ENCODE peak calls at places on chromosomes 6 and 20, in nine cellular contexts. M is adrenal gland, R is IMR-90, V is WTC11, P is astrocyte of the spinal cord, S is fibroblast of pulmonary artery, X is mammary epithelial cell, H is GM23338, O is GM10248. G is an unnamed sample.

GRCh38 chr20:22810626-22811559 is 224.2 kb upstream of the SSTR4 start:
- DNase-seq in M (no peak), R (no peak), V (no peak), P (no peak), S (no peak), X (no peak), H (no peak), O (no peak), G (no peak)

GRCh38 chr20:52410182-52410647 is 218.6 kb upstream of the ZFP64 start:
- DNase-seq in M (no peak), R (peak), V (no peak), P (no peak), S (peak), X (no peak), H (no peak), O (no peak), G (peak)

GRCh38 chr6:46440133-46440532 is 51.1 kb downstream of the RCAN2 start:
- DNase-seq in M (no peak), R (peak), V (no peak), P (peak), S (peak), X (no peak), H (no peak), O (no peak), G (no peak)

GRCh38 chr6:132205946-132206345 is 195.3 kb downstream of the MOXD1 start:
- DNase-seq in M (no peak), R (peak), V (no peak), P (peak), S (no peak), X (no peak), H (no peak), O (no peak), G (no peak)

GRCh38 chr6:166929534-166930189 is 26.7 kb downstream of the RNASET2 start:
- DNase-seq in M (no peak), R (no peak), V (no peak), P (no peak), S (no peak), X (no peak), H (no peak), O (no peak), G (no peak)

GRCh38 chr6:114167583-114168576 is 174.9 kb downstream of the HS3ST5 start:
- DNase-seq in M (no peak), R (no peak), V (no peak), P (no peak), S (no peak), X (no peak), H (no peak), O (no peak), G (no peak)

GRCh38 chr20:3842332-3842930 is 4.2 kb upstream of the MAVS start:
- DNase-seq in M (no peak), R (no peak), V (no peak), P (no peak), S (no peak), X (no peak), H (no peak), O (peak), G (no peak)

GRCh38 chr20:19431308-19431685 is 218.9 kb downstream of the SLC24A3 start:
- DNase-seq in M (no peak), R (no peak), V (no peak), P (no peak), S (no peak), X (no peak), H (no peak), O (no peak), G (no peak)

GRCh38 chr6:31631681-31632278 is 11.3 kb downstream of the PRRC2A start:
- DNase-seq in M (no peak), R (no peak), V (no peak), P (no peak), S (no peak), X (no peak), H (no peak), O (no peak), G (no peak)

GRCh38 chr6:169141706-169142705 is 111.6 kb downstream of the THBS2 start:
- DNase-seq in M (no peak), R (peak), V (no peak), P (no peak), S (peak), X (no peak), H (no peak), O (no peak), G (no peak)

GRCh38 chr6:17242087-17242486 is 39.1 kb upstream of the RBM24 start:
- DNase-seq in M (no peak), R (no peak), V (no peak), P (no peak), S (no peak), X (no peak), H (no peak), O (no peak), G (no peak)

GRCh38 chr6:152950240-152950639 is 32.6 kb downstream of the FBXO5 start:
- DNase-seq in M (no peak), R (no peak), V (no peak), P (no peak), S (no peak), X (no peak), H (no peak), O (no peak), G (no peak)

GRCh38 chr6:148530394-148530923 is 187.8 kb downstream of the SASH1 start:
- DNase-seq in M (no peak), R (peak), V (no peak), P (peak), S (peak), X (no peak), H (peak), O (peak), G (no peak)

GRCh38 chr6:117298941-117299340 is 33.6 kb downstream of the VGLL2 start:
- DNase-seq in M (no peak), R (no peak), V (no peak), P (no peak), S (no peak), X (no peak), H (no peak), O (no peak), G (no peak)

GRCh38 chr20:21503345-21503744 is 10.5 kb downstream of the NKX2-2 start:
- DNase-seq in M (no peak), R (peak), V (no peak), P (peak), S (no peak), X (peak), H (no peak), O (peak), G (no peak)

GRCh38 chr6:6905961-6906518 is 201.7 kb upstream of the RREB1 start:
- DNase-seq in M (no peak), R (no peak), V (no peak), P (no peak), S (no peak), X (no peak), H (no peak), O (no peak), G (no peak)

GRCh38 chr6:130020106-130020851 is 1.9 kb downstream of the L3MBTL3 start:
- DNase-seq in M (peak), R (no peak), V (no peak), P (peak), S (peak), X (peak), H (peak), O (peak), G (peak)

DNA sequence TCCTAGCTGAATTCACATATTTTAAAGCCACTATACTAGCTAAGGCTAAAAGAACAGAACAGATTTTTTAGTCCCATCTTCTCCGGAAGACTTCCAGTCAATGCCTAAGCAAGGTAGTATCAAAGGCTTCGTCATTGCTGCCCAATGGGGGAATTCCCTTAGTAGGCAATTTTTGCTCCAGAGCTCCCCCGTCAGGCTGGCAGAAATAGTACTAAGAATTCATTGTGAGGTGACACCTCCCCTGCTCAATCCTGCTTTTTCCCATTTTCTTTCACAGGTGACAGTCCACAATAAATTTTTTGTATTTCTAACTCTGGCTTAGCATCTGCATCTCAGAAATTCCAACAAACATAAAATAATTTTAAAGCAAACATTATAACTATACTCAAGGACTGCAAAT is 52.8 kb upstream of the SRSF6 start:
- DNase-seq in M (no peak), R (no peak), V (peak), P (no peak), S (peak), X (peak), H (peak), O (peak), G (no peak)
- TF ChIP-seq CTCF in M (no peak), R (peak), V (peak), P (peak), S (peak), X (peak), H (no peak), O (peak), G (no peak)

GRCh38 chr6:29791162-29791561 is 36.5 kb upstream of the HLA-G start:
- DNase-seq in M (no peak), R (peak), V (no peak), P (peak), S (no peak), X (peak), H (no peak), O (no peak), G (no peak)

GRCh38 chr6:29793796-29794195 is 33.8 kb upstream of the HLA-G start:
- DNase-seq in M (no peak), R (no peak), V (no peak), P (no peak), S (no peak), X (no peak), H (no peak), O (no peak), G (no peak)

GRCh38 chr6:29793036-29793356 is 34.6 kb upstream of the HLA-G start:
- DNase-seq in M (no peak), R (no peak), V (no peak), P (no peak), S (no peak), X (no peak), H (no peak), O (no peak), G (no peak)

GRCh38 chr6:29791786-29792122 is 35.9 kb upstream of the HLA-G start:
- DNase-seq in M (no peak), R (no peak), V (peak), P (no peak), S (no peak), X (peak), H (no peak), O (no peak), G (no peak)

DNA sequence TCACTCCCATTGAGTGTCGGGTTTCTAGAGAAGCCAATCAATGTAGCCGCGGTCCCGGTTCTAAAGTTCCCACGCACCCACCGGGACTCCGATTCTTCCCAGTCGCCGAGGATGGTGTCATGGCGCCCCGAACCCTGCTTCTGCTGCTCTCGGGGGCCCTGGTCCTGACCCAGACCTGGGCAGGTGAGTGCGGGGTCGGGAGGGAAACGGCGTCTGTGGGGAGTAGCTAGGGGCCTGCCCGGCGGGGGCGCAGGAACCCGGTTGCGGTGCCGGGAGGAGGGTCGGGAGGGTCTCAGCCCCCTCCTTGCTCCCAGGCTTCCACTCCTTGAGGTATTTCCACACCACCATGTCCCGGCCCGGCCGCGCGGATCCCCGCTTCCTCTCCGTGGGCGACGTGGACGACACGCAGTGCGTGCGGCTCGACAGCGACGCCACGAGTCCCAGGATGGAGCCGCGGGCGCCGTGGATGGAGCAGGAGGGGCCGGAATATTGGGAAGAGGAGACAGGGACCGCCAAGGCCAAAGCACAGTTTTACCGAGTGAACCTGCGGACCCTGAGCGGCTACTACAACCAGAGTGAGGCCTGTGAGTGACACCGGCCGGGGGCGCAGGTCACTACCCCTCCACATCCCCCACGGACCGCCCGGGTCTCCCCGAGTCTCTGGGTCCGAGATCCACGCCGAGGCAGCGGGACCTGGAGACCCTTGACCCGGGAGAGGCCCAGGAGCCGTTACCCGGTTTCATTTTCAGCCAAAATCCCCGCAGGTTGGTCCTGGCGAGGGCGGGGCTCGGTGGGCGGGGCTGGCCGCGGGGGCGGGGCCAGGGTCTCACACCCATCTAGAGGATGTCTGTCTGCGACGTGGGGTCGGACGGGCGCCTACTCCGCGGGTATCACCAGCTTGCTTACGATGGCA is 35.2 kb upstream of the HLA-G start:
- DNase-seq in M (peak), R (no peak), V (peak), P (no peak), S (peak), X (peak), H (peak), O (peak), G (no peak)
- TF ChIP-seq CTCF in M (peak), R (peak), V (no peak), P (peak), S (peak), X (peak), H (peak), O (peak), G (no peak)

DNA sequence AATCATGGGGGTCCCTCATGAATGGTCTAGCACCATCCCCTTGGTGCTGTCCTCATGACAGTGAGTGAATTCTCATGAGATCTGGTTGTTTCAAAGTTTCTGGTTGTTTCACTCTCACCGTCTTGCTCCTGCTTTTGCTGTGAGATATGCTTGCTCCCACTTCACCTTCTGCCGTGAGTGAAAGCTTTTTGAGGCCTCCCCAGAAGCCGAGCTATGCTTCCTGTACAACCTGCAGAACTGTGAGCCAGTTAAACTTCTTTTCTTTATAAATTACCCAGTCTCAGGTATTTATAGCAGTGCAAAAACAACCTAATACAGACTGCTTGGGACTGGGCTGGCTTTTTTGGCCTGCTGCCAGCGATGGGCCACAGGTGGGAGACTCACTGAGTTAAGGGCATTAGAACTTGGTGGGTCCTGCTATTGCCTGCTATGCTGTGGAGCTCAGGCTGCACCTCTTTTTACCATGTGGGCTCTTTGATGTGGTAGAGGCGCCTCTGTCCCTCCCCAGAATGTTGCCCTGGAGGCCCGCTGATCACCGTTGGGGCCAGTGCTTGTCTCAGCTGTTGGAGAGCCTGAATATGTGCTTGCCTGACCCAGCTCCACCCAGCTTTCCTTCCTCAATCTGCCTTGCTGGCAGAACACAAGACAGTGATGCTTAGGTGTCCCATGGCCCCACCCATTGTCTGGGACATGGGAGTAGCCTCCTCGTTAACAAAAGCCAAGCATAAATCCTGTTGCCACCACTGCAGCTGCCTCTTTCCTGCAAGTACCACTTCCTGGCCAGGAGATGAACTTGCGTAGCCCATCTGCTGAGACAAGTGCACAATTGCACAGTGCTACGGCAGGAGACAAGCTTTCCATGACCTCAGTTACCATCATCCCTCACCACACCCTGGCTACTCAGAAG is 47.1 kb downstream of the IGF2R start:
- DNase-seq in M (no peak), R (no peak), V (no peak), P (no peak), S (no peak), X (no peak), H (no peak), O (no peak), G (no peak)
- TF ChIP-seq CTCF in M (no peak), R (no peak), V (no peak), P (no peak), S (no peak), X (no peak), H (no peak), O (no peak), G (no peak)

GRCh38 chr20:60238992-60239655 is 280.9 kb downstream of the CDH26 start:
- DNase-seq in M (no peak), R (no peak), V (no peak), P (peak), S (no peak), X (no peak), H (no peak), O (no peak), G (no peak)
- TF ChIP-seq CTCF in M (no peak), R (no peak), V (no peak), P (no peak), S (no peak), X (no peak), H (no peak), O (no peak), G (no peak)